ENCODE peak calls at places on chromosome 1, in nine cellular contexts. J is suprapubic skin; R is T-helper 1 cell; V is HS-5; Z is stimulated activated CD4-positive, alpha-beta T cell treated with anti-CD3 and anti-CD28 coated beads, Interleukin-1b, Interleukin-23, amount 100 ng/mL, for 48 hours; G is choroid plexus epithelial cell; Y is right cardiac atrium; B is NCI-H2171 treated with DMSO at 0.1 percent for 48 hours; C is naive thymus-derived CD8-positive, alpha-beta T cell. O is an unnamed sample.

GRCh38 chr1:26164036-26164927 is 4.5 kb downstream of the C1orf232 start:
- DNase-seq in C (peak), G (no peak), B (no peak), R (peak), J (no peak), Y (peak), Z (peak), V (no peak), O (peak)

GRCh38 chr1:10867138-10867721 is 70.8 kb upstream of the CASZ1 start:
- DNase-seq in J (no peak), C (peak), Y (peak), Z (peak), G (peak), B (peak), V (no peak), R (peak), O (peak)

GRCh38 chr1:37394574-37395464 is 79.6 kb upstream of the ZC3H12A start:
- DNase-seq in C (no peak), Z (no peak), J (no peak), V (no peak), Y (no peak), B (peak), G (no peak), R (no peak), O (no peak)

GRCh38 chr1:42173155-42173933 is 8.8 kb upstream of the GUCA2A start:
- DNase-seq in C (peak), G (peak), Z (peak), B (peak), R (peak), J (no peak), Y (peak), V (no peak), O (no peak)

GRCh38 chr1:219308367-219308766 is 134.7 kb downstream of the LYPLAL1 start:
- DNase-seq in B (no peak), V (no peak), C (no peak), R (no peak), G (no peak), J (no peak), Y (no peak), Z (no peak), O (no peak)

GRCh38 chr1:224434447-224435317 is at the start of gene WDR26:
- DNase-seq in B (peak), C (peak), V (peak), Z (peak), J (peak), R (peak), Y (peak), G (peak), O (peak)

GRCh38 chr1:77986810-77987209 is 7.9 kb upstream of the FUBP1 start:
- DNase-seq in Y (no peak), C (no peak), Z (peak), B (no peak), J (no peak), G (no peak), V (no peak), R (no peak), O (no peak)

GRCh38 chr1:93526431-93526830 is 78.5 kb downstream of the FNBP1L start:
- DNase-seq in Z (no peak), C (no peak), B (no peak), J (no peak), V (no peak), R (no peak), Y (no peak), G (no peak), O (no peak)

GRCh38 chr1:27773732-27774445 is 870 bp downstream of the STX12 start:
- DNase-seq in Y (no peak), G (peak), Z (no peak), J (no peak), C (peak), R (peak), V (no peak), B (no peak), O (peak)

GRCh38 chr1:148362141-148362929 is 120.8 kb downstream of the PPIAL4G start:
- DNase-seq in J (no peak), R (peak), Y (no peak), G (peak), B (no peak), Z (peak), C (peak), V (no peak), O (no peak)

GRCh38 chr1:4972761-4973320 is 318.4 kb downstream of the AJAP1 start:
- DNase-seq in C (no peak), Y (no peak), J (peak), Z (no peak), B (no peak), R (no peak), G (no peak), V (no peak), O (no peak)

GRCh38 chr1:37051386-37051785 is 17.1 kb upstream of the GRIK3 start:
- DNase-seq in J (no peak), B (no peak), G (no peak), Y (no peak), R (no peak), V (no peak), C (no peak), Z (no peak), O (no peak)

GRCh38 chr1:231049121-231049979 is 9.3 kb upstream of the FAM89A start:
- DNase-seq in J (no peak), Y (no peak), V (no peak), B (no peak), C (no peak), R (no peak), Z (no peak), G (no peak), O (no peak)

GRCh38 chr1:5914676-5915285 is 77.4 kb downstream of the NPHP4 start:
- DNase-seq in C (no peak), Y (no peak), G (no peak), Z (no peak), V (no peak), B (no peak), R (no peak), J (peak), O (no peak)

GRCh38 chr1:27366411-27367159 is at the start of gene MAP3K6:
- DNase-seq in Z (peak), B (peak), G (peak), Y (peak), C (peak), V (peak), J (peak), R (peak), O (peak)

GRCh38 chr1:68210027-68210426 is 22.3 kb downstream of the WLS start:
- DNase-seq in G (peak), Z (no peak), B (no peak), Y (no peak), C (no peak), R (no peak), J (no peak), V (no peak), O (peak)

GRCh38 chr1:228272331-228272791 is 64.5 kb downstream of the OBSCN start:
- DNase-seq in Z (no peak), G (no peak), V (no peak), J (no peak), Y (no peak), R (no peak), B (no peak), C (no peak), O (no peak)

GRCh38 chr1:180778782-180779398 is 133.8 kb upstream of the KIAA1614 start:
- DNase-seq in J (no peak), G (peak), Z (no peak), B (peak), V (no peak), Y (no peak), R (no peak), C (no peak), O (peak)

GRCh38 chr1:207316622-207317510 is 4.6 kb upstream of the CD55 start:
- DNase-seq in G (peak), Z (no peak), Y (no peak), V (no peak), B (no peak), J (no peak), C (no peak), R (no peak), O (no peak)

GRCh38 chr1:110565565-110565964 is 40.6 kb downstream of the KCNA2 start:
- DNase-seq in R (no peak), C (no peak), Z (no peak), Y (no peak), G (no peak), B (no peak), V (no peak), J (peak), O (no peak)

GRCh38 chr1:218304281-218305039 is 19.4 kb downstream of the RRP15 start:
- DNase-seq in G (peak), B (peak), V (no peak), Y (peak), C (no peak), J (no peak), R (no peak), Z (no peak), O (no peak)

GRCh38 chr1:165403835-165404482 is 41.0 kb downstream of the RXRG start:
- DNase-seq in Z (peak), J (no peak), Y (no peak), C (peak), B (peak), G (peak), V (no peak), R (peak), O (peak)

GRCh38 chr1:30171956-30172694 is 551.3 kb downstream of the MATN1 start:
- DNase-seq in Z (no peak), C (no peak), G (no peak), R (no peak), Y (no peak), V (no peak), J (no peak), B (peak), O (no peak)

GRCh38 chr1:22815421-22816062 is 104.9 kb downstream of the EPHB2 start:
- DNase-seq in B (no peak), G (no peak), Y (peak), J (no peak), C (no peak), R (no peak), Z (no peak), V (no peak), O (no peak)

GRCh38 chr1:46394108-46394871 is at the start of gene FAAH:
- DNase-seq in B (peak), C (peak), Z (peak), G (peak), V (no peak), Y (peak), J (no peak), R (peak), O (peak)

GRCh38 chr1:3350441-3351261 is 103.8 kb upstream of the ARHGEF16 start:
- DNase-seq in C (no peak), B (no peak), G (peak), V (no peak), Y (peak), J (no peak), Z (no peak), R (no peak), O (no peak)

GRCh38 chr1:21586926-21587601 is 77.8 kb downstream of the ALPL start:
- DNase-seq in R (no peak), J (no peak), Y (peak), B (no peak), G (peak), V (peak), C (no peak), Z (no peak), O (no peak)